ENCODE peak calls at places on chromosomes 16 and 17, in five cellular contexts. One of them, this sample, is unnamed.

GRCh38 chr16:70711211-70711978 is 25.5 kb upstream of the MTSS2 start:
- DNase-seq in foreskin keratinocyte: no peak
- DNase-seq in spleen: no peak
- DNase-seq in body of pancreas: no peak
- DNase-seq in MM.1S: no peak
- DNase-seq in this sample: no peak

GRCh38 chr17:6040473-6040872 is 29.7 kb upstream of the WSCD1 start:
- DNase-seq in spleen: peak
- DNase-seq in MM.1S: no peak
- DNase-seq in foreskin keratinocyte: no peak
- DNase-seq in body of pancreas: no peak
- DNase-seq in this sample: no peak

GRCh38 chr16:67661864-67662652 is 1.3 kb downstream of the PARD6A start:
- DNase-seq in spleen: peak
- DNase-seq in MM.1S: no peak
- DNase-seq in body of pancreas: no peak
- DNase-seq in foreskin keratinocyte: no peak
- DNase-seq in this sample: no peak

GRCh38 chr17:58079300-58080033 is 3.8 kb upstream of the DYNLL2 start:
- DNase-seq in body of pancreas: no peak
- DNase-seq in spleen: no peak
- DNase-seq in foreskin keratinocyte: no peak
- DNase-seq in MM.1S: no peak
- DNase-seq in this sample: no peak

GRCh38 chr17:17403899-17404576 is 72.8 kb upstream of the MED9 start:
- DNase-seq in body of pancreas: no peak
- DNase-seq in MM.1S: no peak
- DNase-seq in spleen: peak
- DNase-seq in foreskin keratinocyte: no peak
- DNase-seq in this sample: no peak

GRCh38 chr16:84117482-84117843 is 721 bp upstream of the MBTPS1 start:
- DNase-seq in MM.1S: peak
- DNase-seq in body of pancreas: no peak
- DNase-seq in foreskin keratinocyte: peak
- DNase-seq in spleen: no peak
- DNase-seq in this sample: no peak

GRCh38 chr17:40309031-40309937 is at the start of gene RARA:
- DNase-seq in body of pancreas: peak
- DNase-seq in spleen: peak
- DNase-seq in foreskin keratinocyte: peak
- DNase-seq in MM.1S: no peak
- DNase-seq in this sample: no peak

GRCh38 chr16:50534958-50535357 is 13.2 kb upstream of the NKD1 start:
- DNase-seq in foreskin keratinocyte: no peak
- DNase-seq in spleen: no peak
- DNase-seq in body of pancreas: no peak
- DNase-seq in MM.1S: no peak
- DNase-seq in this sample: no peak

GRCh38 chr17:45973099-45973838 is 25.8 kb upstream of the STH start:
- DNase-seq in body of pancreas: peak
- DNase-seq in foreskin keratinocyte: no peak
- DNase-seq in spleen: peak
- DNase-seq in MM.1S: no peak
- DNase-seq in this sample: no peak

GRCh38 chr17:69480197-69480596 is 65.7 kb downstream of the MAP2K6 start:
- DNase-seq in MM.1S: no peak
- DNase-seq in foreskin keratinocyte: peak
- DNase-seq in spleen: no peak
- DNase-seq in body of pancreas: no peak
- DNase-seq in this sample: no peak

GRCh38 chr16:27366687-27367462 is 35.1 kb upstream of the IL21R start:
- DNase-seq in spleen: peak
- DNase-seq in MM.1S: no peak
- DNase-seq in body of pancreas: no peak
- DNase-seq in foreskin keratinocyte: no peak
- DNase-seq in this sample: no peak

GRCh38 chr16:89054261-89054661 is 39.4 kb upstream of the ACSF3 start:
- DNase-seq in body of pancreas: no peak
- DNase-seq in spleen: no peak
- DNase-seq in foreskin keratinocyte: no peak
- DNase-seq in MM.1S: no peak
- DNase-seq in this sample: no peak

GRCh38 chr16:3478242-3478925 is 16.9 kb downstream of the C16orf90 start:
- DNase-seq in body of pancreas: no peak
- DNase-seq in MM.1S: no peak
- DNase-seq in spleen: no peak
- DNase-seq in foreskin keratinocyte: no peak
- DNase-seq in this sample: no peak

GRCh38 chr16:11105038-11105903 is 150.7 kb downstream of the SOCS1 start:
- DNase-seq in MM.1S: peak
- DNase-seq in foreskin keratinocyte: peak
- DNase-seq in spleen: no peak
- DNase-seq in body of pancreas: no peak
- DNase-seq in this sample: no peak

GRCh38 chr16:65834680-65835079 is 531.8 kb upstream of the CDH5 start:
- DNase-seq in foreskin keratinocyte: no peak
- DNase-seq in spleen: no peak
- DNase-seq in body of pancreas: no peak
- DNase-seq in MM.1S: no peak
- DNase-seq in this sample: no peak

GRCh38 chr17:41697122-41697962 is 8.7 kb downstream of the EIF1 start:
- DNase-seq in spleen: no peak
- DNase-seq in foreskin keratinocyte: no peak
- DNase-seq in MM.1S: peak
- DNase-seq in body of pancreas: peak
- DNase-seq in this sample: peak

GRCh38 chr17:58315750-58316149 is 12.8 kb downstream of the TSPOAP1 start:
- DNase-seq in spleen: peak
- DNase-seq in foreskin keratinocyte: no peak
- DNase-seq in MM.1S: no peak
- DNase-seq in body of pancreas: no peak
- DNase-seq in this sample: peak

GRCh38 chr17:17422641-17423040 is 54.2 kb upstream of the MED9 start:
- DNase-seq in body of pancreas: no peak
- DNase-seq in MM.1S: no peak
- DNase-seq in foreskin keratinocyte: no peak
- DNase-seq in spleen: no peak
- DNase-seq in this sample: no peak

GRCh38 chr16:66264311-66265105 is 102.0 kb upstream of the CDH5 start:
- DNase-seq in spleen: no peak
- DNase-seq in foreskin keratinocyte: no peak
- DNase-seq in body of pancreas: no peak
- DNase-seq in MM.1S: no peak
- DNase-seq in this sample: no peak

GRCh38 chr16:13956635-13957196 is 36.8 kb downstream of the ERCC4 start:
- DNase-seq in foreskin keratinocyte: no peak
- DNase-seq in MM.1S: no peak
- DNase-seq in body of pancreas: no peak
- DNase-seq in spleen: no peak
- DNase-seq in this sample: no peak

GRCh38 chr17:2797632-2798031 is 1.4 kb downstream of the RAP1GAP2 start:
- DNase-seq in MM.1S: no peak
- DNase-seq in body of pancreas: no peak
- DNase-seq in foreskin keratinocyte: no peak
- DNase-seq in spleen: peak
- DNase-seq in this sample: no peak

GRCh38 chr17:16150251-16150859 is 65.0 kb downstream of the NCOR1 start:
- DNase-seq in spleen: no peak
- DNase-seq in MM.1S: no peak
- DNase-seq in foreskin keratinocyte: peak
- DNase-seq in body of pancreas: no peak
- DNase-seq in this sample: no peak

GRCh38 chr17:40069751-40070643 is 7.2 kb downstream of the THRA start:
- DNase-seq in foreskin keratinocyte: peak
- DNase-seq in MM.1S: no peak
- DNase-seq in spleen: no peak
- DNase-seq in body of pancreas: no peak
- DNase-seq in this sample: no peak

GRCh38 chr16:26756633-26757032 is 310.1 kb upstream of the C16orf82 start:
- DNase-seq in MM.1S: no peak
- DNase-seq in spleen: no peak
- DNase-seq in foreskin keratinocyte: no peak
- DNase-seq in body of pancreas: no peak
- DNase-seq in this sample: no peak

GRCh38 chr16:67199808-67200198 is 872 bp downstream of the ELMO3 start:
- DNase-seq in body of pancreas: no peak
- DNase-seq in MM.1S: no peak
- DNase-seq in spleen: no peak
- DNase-seq in foreskin keratinocyte: no peak
- DNase-seq in this sample: no peak

GRCh38 chr16:54136276-54136625 is 150.3 kb downstream of the IRX3 start:
- DNase-seq in spleen: no peak
- DNase-seq in body of pancreas: no peak
- DNase-seq in foreskin keratinocyte: peak
- DNase-seq in MM.1S: no peak
- DNase-seq in this sample: no peak

GRCh38 chr17:68892193-68892592 is 63.0 kb downstream of the ABCA8 start:
- DNase-seq in spleen: no peak
- DNase-seq in foreskin keratinocyte: no peak
- DNase-seq in MM.1S: no peak
- DNase-seq in body of pancreas: no peak
- DNase-seq in this sample: no peak

GRCh38 chr16:81163671-81164070 is 67.5 kb upstream of the GCSH start:
- DNase-seq in MM.1S: no peak
- DNase-seq in spleen: no peak
- DNase-seq in body of pancreas: no peak
- DNase-seq in foreskin keratinocyte: no peak
- DNase-seq in this sample: no peak

GRCh38 chr17:51118330-51119195 is 2.1 kb downstream of the SPAG9 start:
- DNase-seq in foreskin keratinocyte: no peak
- DNase-seq in spleen: no peak
- DNase-seq in body of pancreas: peak
- DNase-seq in MM.1S: no peak
- DNase-seq in this sample: no peak

GRCh38 chr17:58004060-58004459 is 3.0 kb downstream of the SRSF1 start:
- DNase-seq in body of pancreas: no peak
- DNase-seq in MM.1S: no peak
- DNase-seq in foreskin keratinocyte: no peak
- DNase-seq in spleen: no peak
- DNase-seq in this sample: no peak

GRCh38 chr17:8022358-8023038 is 16.4 kb upstream of the ALOX15B start:
- DNase-seq in MM.1S: no peak
- DNase-seq in body of pancreas: no peak
- DNase-seq in foreskin keratinocyte: peak
- DNase-seq in spleen: peak
- DNase-seq in this sample: no peak

GRCh38 chr17:31917065-31917529 is 15.6 kb upstream of the UTP6 start:
- DNase-seq in spleen: peak
- DNase-seq in body of pancreas: no peak
- DNase-seq in MM.1S: no peak
- DNase-seq in foreskin keratinocyte: no peak
- DNase-seq in this sample: no peak

GRCh38 chr16:67528222-67528869 is at the start of gene RIPOR1:
- DNase-seq in foreskin keratinocyte: no peak
- DNase-seq in body of pancreas: peak
- DNase-seq in MM.1S: peak
- DNase-seq in spleen: peak
- DNase-seq in this sample: no peak

GRCh38 chr17:44012391-44012790 is 2.4 kb downstream of the TMEM101 start:
- DNase-seq in foreskin keratinocyte: no peak
- DNase-seq in spleen: no peak
- DNase-seq in MM.1S: no peak
- DNase-seq in body of pancreas: no peak
- DNase-seq in this sample: no peak

GRCh38 chr17:30717290-30718098 is 107.0 kb downstream of the CRLF3 start:
- DNase-seq in spleen: peak
- DNase-seq in MM.1S: no peak
- DNase-seq in foreskin keratinocyte: no peak
- DNase-seq in body of pancreas: no peak
- DNase-seq in this sample: no peak

GRCh38 chr16:67150058-67150832 is 553 bp downstream of the B3GNT9 start:
- DNase-seq in spleen: peak
- DNase-seq in MM.1S: peak
- DNase-seq in body of pancreas: peak
- DNase-seq in foreskin keratinocyte: peak
- DNase-seq in this sample: no peak

GRCh38 chr17:77109159-77110005 is 31.4 kb upstream of the SEC14L1 start:
- DNase-seq in body of pancreas: no peak
- DNase-seq in MM.1S: peak
- DNase-seq in foreskin keratinocyte: no peak
- DNase-seq in spleen: no peak
- DNase-seq in this sample: no peak

GRCh38 chr17:79023886-79024771 is at the start of gene C1QTNF1:
- DNase-seq in foreskin keratinocyte: no peak
- DNase-seq in body of pancreas: no peak
- DNase-seq in MM.1S: peak
- DNase-seq in spleen: peak
- DNase-seq in this sample: no peak
- TF ChIP-seq CTCF in foreskin keratinocyte: peak
- TF ChIP-seq CTCF in body of pancreas: peak
- TF ChIP-seq CTCF in MM.1S: peak
- TF ChIP-seq CTCF in spleen: peak
- TF ChIP-seq CTCF in this sample: no peak

DNA sequence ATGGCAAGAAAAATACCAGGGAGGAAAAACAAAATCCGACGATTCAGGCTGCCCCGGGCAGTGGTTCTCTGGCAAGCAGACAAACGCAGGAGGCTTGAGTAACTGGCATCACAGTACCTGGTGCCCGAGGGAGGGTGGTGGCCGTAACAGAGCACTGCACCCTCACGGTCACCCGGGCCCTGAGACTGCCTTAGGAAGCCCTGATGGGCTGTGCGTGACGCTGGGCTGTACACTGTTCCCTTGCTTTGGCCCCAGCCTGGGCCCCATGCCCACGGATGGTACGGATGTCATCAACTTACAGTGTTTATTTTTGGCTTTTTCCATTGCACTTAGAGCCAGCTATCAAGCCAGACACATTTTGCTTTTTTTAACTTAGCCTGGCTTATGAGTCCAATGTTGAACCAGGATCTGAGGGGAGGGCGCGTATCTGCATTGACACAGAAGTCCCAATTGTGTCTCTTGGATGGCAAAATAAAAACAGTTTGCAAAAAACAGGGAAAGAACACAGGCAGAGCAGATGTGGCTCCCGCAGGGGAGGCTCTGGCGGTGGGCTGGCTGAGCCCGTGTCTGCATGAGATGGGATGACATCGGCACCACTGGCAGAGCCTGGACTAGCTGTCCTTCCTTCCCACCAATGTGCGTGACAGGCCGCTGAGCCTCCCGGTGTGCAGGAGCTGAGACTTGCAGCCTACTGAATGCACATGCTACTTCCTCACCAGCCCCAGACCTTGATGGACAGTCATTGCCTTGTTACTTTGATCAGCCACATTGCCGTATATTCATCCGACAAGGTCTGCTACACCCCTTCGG is 287.7 kb downstream of the FOXL1 start:
- DNase-seq in body of pancreas: no peak
- DNase-seq in MM.1S: no peak
- DNase-seq in foreskin keratinocyte: no peak
- DNase-seq in spleen: peak
- DNase-seq in this sample: no peak
- TF ChIP-seq CTCF in body of pancreas: no peak
- TF ChIP-seq CTCF in MM.1S: no peak
- TF ChIP-seq CTCF in foreskin keratinocyte: no peak
- TF ChIP-seq CTCF in spleen: no peak
- TF ChIP-seq CTCF in this sample: no peak

GRCh38 chr17:80807882-80808281 is 183.8 kb upstream of the CHMP6 start:
- DNase-seq in spleen: no peak
- DNase-seq in body of pancreas: no peak
- DNase-seq in foreskin keratinocyte: no peak
- DNase-seq in MM.1S: no peak
- DNase-seq in this sample: no peak
- TF ChIP-seq CTCF in spleen: no peak
- TF ChIP-seq CTCF in body of pancreas: no peak
- TF ChIP-seq CTCF in foreskin keratinocyte: no peak
- TF ChIP-seq CTCF in MM.1S: no peak
- TF ChIP-seq CTCF in this sample: no peak

GRCh38 chr16:57955572-57955971 is 15.4 kb downstream of the CNGB1 start:
- DNase-seq in foreskin keratinocyte: no peak
- DNase-seq in MM.1S: no peak
- DNase-seq in spleen: no peak
- DNase-seq in body of pancreas: peak
- DNase-seq in this sample: no peak
- TF ChIP-seq CTCF in foreskin keratinocyte: no peak
- TF ChIP-seq CTCF in MM.1S: no peak
- TF ChIP-seq CTCF in spleen: no peak
- TF ChIP-seq CTCF in body of pancreas: peak
- TF ChIP-seq CTCF in this sample: no peak